ENCODE peak calls at places on chromosome 6, in four cellular contexts. W is ACHN, T is hypothalamus, I is IMR-90. Y is an unnamed sample.

GRCh38 chr6:28369463-28369862 is 19.7 kb downstream of the ZKSCAN3 start:
- DNase-seq in W (no peak), T (no peak), I (no peak), Y (no peak)

GRCh38 chr6:139240161-139241010 is 51.4 kb downstream of the TXLNB start:
- DNase-seq in W (no peak), T (no peak), I (peak; percentile 96), Y (no peak)

GRCh38 chr6:153003294-153003645 is 761 bp upstream of the MTRF1L start:
- DNase-seq in W (peak; percentile 42), T (no peak), I (peak; percentile 20), Y (no peak)

GRCh38 chr6:21348462-21349195 is 244.9 kb upstream of the SOX4 start:
- DNase-seq in W (peak; percentile 35), T (no peak), I (peak; percentile 61), Y (no peak)

GRCh38 chr6:158648682-158649131 is 1.1 kb upstream of the SYTL3 start:
- DNase-seq in W (peak; percentile 86), T (no peak), I (peak; percentile 96), Y (peak; percentile 53)

GRCh38 chr6:122052501-122052900 is 347.0 kb upstream of the HSF2 start:
- DNase-seq in W (no peak), T (no peak), I (no peak), Y (no peak)

GRCh38 chr6:150395388-150396009 is 26.7 kb downstream of the IYD start:
- DNase-seq in W (peak; percentile 61), T (no peak), I (peak; percentile 51), Y (peak; percentile 65)

GRCh38 chr6:7035837-7036249 is 71.9 kb upstream of the RREB1 start:
- DNase-seq in W (no peak), T (no peak), I (no peak), Y (no peak)

GRCh38 chr6:154536922-154537449 is 26.5 kb upstream of the CNKSR3 start:
- DNase-seq in W (no peak), T (no peak), I (no peak), Y (no peak)